ENCODE peak calls at places on chromosomes 12 and 14, in ten cellular contexts. V is neural crest cell, E is mammary epithelial cell, X is omental fat pad, Z is fibroblast of the aortic adventitia, S is foreskin fibroblast, Q is NB4, K is thoracic aorta, J is AG09319, C is tibial artery. M is an unnamed sample.

GRCh38 chr12:6950944-6951540 is at the start of gene PTPN6:
- DNase-seq in E (no peak), Z (no peak), X (no peak), K (no peak), Q (peak), V (no peak), S (no peak), J (no peak), C (no peak), M (no peak)

GRCh38 chr14:58793096-58793740 is 155.5 kb downstream of the DACT1 start:
- DNase-seq in X (no peak), J (no peak), E (no peak), Q (no peak), V (no peak), Z (no peak), S (no peak), K (no peak), C (no peak), M (no peak)

GRCh38 chr12:68532204-68532886 is 78.4 kb upstream of the RAP1B start:
- DNase-seq in V (no peak), J (no peak), Z (peak), X (no peak), E (no peak), Q (no peak), S (no peak), K (no peak), C (no peak), M (no peak)

GRCh38 chr12:31471061-31471460 is 119.9 kb downstream of the DENND5B start:
- DNase-seq in J (no peak), V (no peak), C (no peak), E (peak), Z (no peak), S (no peak), Q (no peak), K (no peak), X (no peak), M (no peak)

GRCh38 chr12:47277071-47277408 is 197.3 kb upstream of the AMIGO2 start:
- DNase-seq in Q (no peak), X (no peak), V (no peak), K (no peak), C (no peak), J (no peak), S (no peak), E (no peak), Z (peak), M (no peak)

GRCh38 chr12:89556976-89557375 is 31.1 kb upstream of the POC1B start:
- DNase-seq in C (no peak), Z (peak), X (no peak), V (no peak), E (peak), Q (no peak), J (no peak), S (no peak), K (no peak), M (no peak)

GRCh38 chr14:51653096-51653814 is 1.5 kb downstream of the FRMD6 start:
- DNase-seq in Z (peak), S (peak), X (no peak), C (no peak), Q (peak), V (no peak), J (no peak), K (no peak), E (peak), M (no peak)

GRCh38 chr12:105761075-105761474 is 377.7 kb downstream of the NUAK1 start:
- DNase-seq in X (no peak), K (no peak), S (no peak), E (peak), Z (no peak), Q (no peak), V (no peak), J (no peak), C (no peak), M (no peak)

GRCh38 chr14:85087201-85087600 is 442.7 kb upstream of the FLRT2 start:
- DNase-seq in K (no peak), E (peak), X (no peak), Z (peak), V (no peak), Q (no peak), S (no peak), C (no peak), J (no peak), M (no peak)

GRCh38 chr14:56241441-56241840 is 123.2 kb downstream of the PELI2 start:
- DNase-seq in X (no peak), E (no peak), S (peak), J (no peak), C (no peak), Z (no peak), Q (no peak), V (no peak), K (no peak), M (no peak)

GRCh38 chr12:98998697-98999299 is 353.7 kb downstream of the APAF1 start:
- DNase-seq in J (peak), Q (peak), V (no peak), E (peak), X (no peak), C (no peak), S (peak), Z (peak), K (no peak), M (no peak)
- TF ChIP-seq CTCF in J (peak), Q (peak), V (peak), E (peak), X (no peak), C (peak), S (peak), Z (peak), K (peak), M (peak)

GRCh38 chr12:117111386-117112267 is 12.4 kb upstream of the TESC start:
- DNase-seq in V (no peak), E (no peak), Q (no peak), Z (no peak), X (no peak), S (no peak), C (no peak), K (no peak), J (no peak), M (no peak)

GRCh38 chr12:117113231-117113630 is 14.0 kb upstream of the TESC start:
- DNase-seq in X (no peak), S (no peak), J (no peak), E (no peak), Q (no peak), V (no peak), K (no peak), C (no peak), Z (no peak), M (no peak)

GRCh38 chr12:117109943-117110342 is 10.7 kb upstream of the TESC start:
- DNase-seq in C (no peak), E (no peak), Z (no peak), K (no peak), S (no peak), Q (no peak), J (no peak), V (no peak), X (no peak), M (no peak)

GRCh38 chr12:117114784-117115183 is 15.6 kb upstream of the TESC start:
- DNase-seq in E (no peak), S (no peak), J (no peak), K (no peak), X (no peak), Q (no peak), V (no peak), C (no peak), Z (no peak), M (no peak)

DNA sequence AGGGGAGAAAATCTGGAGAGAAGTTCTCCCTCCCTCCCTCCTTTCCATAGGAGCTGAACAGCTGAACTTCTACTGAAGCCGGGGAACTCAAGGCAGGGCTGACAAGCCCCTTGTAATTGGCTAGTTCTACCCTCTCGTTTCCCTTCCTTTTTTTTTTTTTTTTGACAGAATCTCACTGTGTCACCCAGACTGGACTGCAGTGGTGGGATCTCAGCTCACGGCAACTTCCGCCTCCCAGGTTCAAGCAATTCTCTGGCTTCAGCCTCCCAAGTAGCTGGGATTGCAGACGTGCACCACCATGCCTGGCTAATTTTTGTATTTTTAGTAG is 13.0 kb upstream of the TESC start:
- DNase-seq in X (no peak), Q (no peak), V (no peak), C (no peak), E (no peak), J (no peak), K (no peak), Z (no peak), S (no peak), M (no peak)
- TF ChIP-seq CTCF in X (no peak), Q (no peak), V (no peak), C (no peak), E (no peak), J (no peak), K (no peak), Z (no peak), S (no peak), M (no peak)

GRCh38 chr12:51814311-51815088 is 34.0 kb downstream of the FIGNL2 start:
- DNase-seq in S (peak), C (peak), Q (peak), V (peak), X (peak), E (peak), K (no peak), Z (peak), J (peak), M (peak)
- TF ChIP-seq CTCF in S (peak), C (peak), Q (peak), V (peak), X (no peak), E (peak), K (peak), Z (peak), J (peak), M (peak)

GRCh38 chr12:115632323-115632722 is 645.2 kb downstream of the MED13L start:
- DNase-seq in J (no peak), X (no peak), V (no peak), Q (no peak), E (peak), S (no peak), Z (peak), K (no peak), C (no peak), M (no peak)
- TF ChIP-seq CTCF in J (no peak), X (no peak), V (no peak), Q (no peak), E (peak), S (peak), Z (peak), K (no peak), C (no peak), M (peak)

M was measured in progenitor cell of endocrine pancreas.